ENCODE peak calls at places on chromosomes 1 and 21, in eight cellular contexts. F is upper lobe of right lung; S is nephron progenitor cell; G is stimulated activated CD8-positive, alpha-beta memory T cell treated with anti-CD3 and anti-CD28 coated beads, Interleukin-15, amount 100 ng/mL, for 48 hours; C is stomach; T is ascending aorta; L is COR-L47; Z is type B pancreatic cell. I is an unnamed sample.

GRCh38 chr1:97190326-97190725 is 468.7 kb downstream of the PTBP2 start:
- DNase-seq in S (no peak), T (no peak), G (no peak), L (no peak), F (no peak), C (no peak), Z (no peak), I (no peak)

GRCh38 chr21:35940074-35940927 is 120.0 kb downstream of the SETD4 start:
- DNase-seq in L (peak), G (no peak), T (peak), C (peak), Z (no peak), F (no peak), S (peak), I (no peak)

GRCh38 chr1:186409091-186409490 is 33.5 kb downstream of the ODR4 start:
- DNase-seq in F (no peak), Z (no peak), T (no peak), G (no peak), L (no peak), C (no peak), S (no peak), I (no peak)

GRCh38 chr21:43571976-43572375 is 87.3 kb downstream of the HSF2BP start:
- DNase-seq in F (no peak), G (no peak), S (no peak), C (no peak), Z (no peak), T (no peak), L (no peak), I (no peak)

GRCh38 chr21:34781508-34781907 is 112.7 kb downstream of the CLIC6 start:
- DNase-seq in S (no peak), F (no peak), Z (no peak), G (no peak), C (peak), T (no peak), L (no peak), I (no peak)

GRCh38 chr1:109788695-109789521 is 25.2 kb upstream of the EPS8L3 start:
- DNase-seq in F (peak), Z (peak), T (peak), G (no peak), L (no peak), S (no peak), C (peak), I (no peak)

GRCh38 chr1:233060595-233060994 is 110.2 kb downstream of the NTPCR start:
- DNase-seq in T (no peak), G (no peak), L (no peak), S (no peak), F (no peak), Z (no peak), C (no peak), I (no peak)

GRCh38 chr1:67952071-67952470 is 98.4 kb downstream of the DIRAS3 start:
- DNase-seq in G (no peak), T (no peak), L (no peak), Z (no peak), F (no peak), C (no peak), S (no peak), I (no peak)

GRCh38 chr1:182615468-182616129 is 11.4 kb upstream of the RGS16 start:
- DNase-seq in L (peak), Z (no peak), T (peak), F (peak), C (no peak), S (no peak), G (peak), I (peak)

GRCh38 chr1:241842565-241842964 is 5.4 kb upstream of the EXO1 start:
- DNase-seq in Z (no peak), S (no peak), F (no peak), G (no peak), T (no peak), L (no peak), C (no peak), I (no peak)

GRCh38 chr1:203335503-203335902 is 15.4 kb downstream of the FMOD start:
- DNase-seq in G (no peak), T (no peak), F (no peak), L (no peak), Z (no peak), C (peak), S (no peak), I (no peak)

GRCh38 chr1:44035726-44036408 is 4.6 kb upstream of the SLC6A9 start:
- DNase-seq in G (no peak), L (no peak), Z (no peak), F (no peak), C (no peak), S (no peak), T (no peak), I (no peak)

GRCh38 chr1:218171302-218171893 is 113.7 kb upstream of the RRP15 start:
- DNase-seq in F (no peak), L (peak), Z (no peak), S (peak), G (no peak), T (no peak), C (no peak), I (no peak)

GRCh38 chr1:112579801-112580510 is 39.0 kb downstream of the ST7L start:
- DNase-seq in C (no peak), T (no peak), Z (no peak), L (no peak), G (no peak), S (no peak), F (no peak), I (no peak)

GRCh38 chr1:86991549-86992186 is 77.2 kb downstream of the HS2ST1 start:
- DNase-seq in Z (no peak), G (no peak), S (no peak), C (no peak), F (no peak), T (no peak), L (no peak), I (no peak)

GRCh38 chr21:34913786-34914185 is 135.3 kb downstream of the RUNX1 start:
- DNase-seq in F (no peak), T (no peak), G (no peak), Z (no peak), S (no peak), L (no peak), C (no peak), I (no peak)

I was measured in thoracic aorta.